ENCODE peak calls at places on chromosomes 13 and 19, in four cellular contexts. T, J, D and R are unnamed samples.

GRCh38 chr13:107365466-107366215 is 797.7 kb upstream of the ARGLU1 start:
- DNase-seq in T (no peak), J (no peak), D (no peak), R (no peak)

GRCh38 chr19:47283405-47284059 is 8.8 kb downstream of the INAFM1 start:
- DNase-seq in T (no peak), J (no peak), D (no peak), R (no peak)

GRCh38 chr19:18470153-18470552 is 32.2 kb upstream of the ISYNA1 start:
- DNase-seq in T (no peak), J (peak; percentile 56), D (no peak), R (peak; percentile 74)

GRCh38 chr19:1247747-1248453 is 483 bp upstream of the MIDN start:
- DNase-seq in T (peak; percentile 90), J (peak; percentile 67), D (peak; percentile 73), R (no peak)

GRCh38 chr19:22945560-22945959 is 57.4 kb downstream of the ZNF728 start:
- DNase-seq in T (no peak), J (peak; percentile 36), D (no peak), R (no peak)

GRCh38 chr13:45807520-45808099 is 43.9 kb downstream of the SIAH3 start:
- DNase-seq in T (no peak), J (peak; percentile 56), D (peak; percentile 33), R (peak; percentile 62)

GRCh38 chr13:52848455-52849190 is at the start of gene PCDH8:
- DNase-seq in T (no peak), J (no peak), D (no peak), R (no peak)

GRCh38 chr19:15448778-15449619 is 757 bp downstream of the WIZ start:
- DNase-seq in T (no peak), J (peak; percentile 40), D (no peak), R (peak; percentile 69)

GRCh38 chr19:6732803-6733337 is 4.5 kb downstream of the GPR108 start:
- DNase-seq in T (no peak), J (no peak), D (no peak), R (no peak)

GRCh38 chr13:101332583-101332982 is 83.7 kb downstream of the NALCN start:
- DNase-seq in T (no peak), J (no peak), D (no peak), R (no peak)

GRCh38 chr13:95535243-95535642 is 17.3 kb upstream of the CLDN10 start:
- DNase-seq in T (no peak), J (peak; percentile 26), D (no peak), R (no peak)

GRCh38 chr13:71871844-71872243 is 4.8 kb upstream of the DACH1 start:
- DNase-seq in T (no peak), J (no peak), D (no peak), R (no peak)

GRCh38 chr19:2237051-2237868 is 636 bp downstream of the SF3A2 start:
- DNase-seq in T (no peak), J (no peak), D (no peak), R (no peak)

GRCh38 chr19:7995756-7996155 is 9.7 kb downstream of the ELAVL1 start:
- DNase-seq in T (no peak), J (no peak), D (no peak), R (no peak)

GRCh38 chr13:36915106-36915505 is 4.9 kb downstream of the SMAD9 start:
- DNase-seq in T (no peak), J (no peak), D (no peak), R (no peak)

GRCh38 chr19:13460045-13460444 is 46.2 kb downstream of the CACNA1A start:
- DNase-seq in T (no peak), J (no peak), D (no peak), R (no peak)

GRCh38 chr19:39347332-39348227 is 5.4 kb downstream of the SAMD4B start:
- DNase-seq in T (no peak), J (no peak), D (no peak), R (no peak)

GRCh38 chr19:50381881-50382729 is 2.0 kb upstream of the POLD1 start:
- DNase-seq in T (peak; percentile 66), J (no peak), D (no peak), R (no peak)

GRCh38 chr19:50387176-50387867 is 3.2 kb downstream of the POLD1 start:
- DNase-seq in T (peak; percentile 85), J (no peak), D (no peak), R (no peak)

GRCh38 chr19:50383307-50383851 is 768 bp upstream of the POLD1 start:
- DNase-seq in T (no peak), J (no peak), D (no peak), R (peak; percentile 37)

GRCh38 chr19:50383852-50384684 is at the start of gene POLD1:
- DNase-seq in T (peak; percentile 99), J (peak; percentile 100), D (peak; percentile 100), R (peak; percentile 100)

GRCh38 chr19:50384685-50385535 is 763 bp downstream of the POLD1 start:
- DNase-seq in T (peak; percentile 67), J (no peak), D (no peak), R (no peak)
- TF ChIP-seq CTCF in T (no peak), J (no peak), D (no peak), R (no peak)

DNA sequence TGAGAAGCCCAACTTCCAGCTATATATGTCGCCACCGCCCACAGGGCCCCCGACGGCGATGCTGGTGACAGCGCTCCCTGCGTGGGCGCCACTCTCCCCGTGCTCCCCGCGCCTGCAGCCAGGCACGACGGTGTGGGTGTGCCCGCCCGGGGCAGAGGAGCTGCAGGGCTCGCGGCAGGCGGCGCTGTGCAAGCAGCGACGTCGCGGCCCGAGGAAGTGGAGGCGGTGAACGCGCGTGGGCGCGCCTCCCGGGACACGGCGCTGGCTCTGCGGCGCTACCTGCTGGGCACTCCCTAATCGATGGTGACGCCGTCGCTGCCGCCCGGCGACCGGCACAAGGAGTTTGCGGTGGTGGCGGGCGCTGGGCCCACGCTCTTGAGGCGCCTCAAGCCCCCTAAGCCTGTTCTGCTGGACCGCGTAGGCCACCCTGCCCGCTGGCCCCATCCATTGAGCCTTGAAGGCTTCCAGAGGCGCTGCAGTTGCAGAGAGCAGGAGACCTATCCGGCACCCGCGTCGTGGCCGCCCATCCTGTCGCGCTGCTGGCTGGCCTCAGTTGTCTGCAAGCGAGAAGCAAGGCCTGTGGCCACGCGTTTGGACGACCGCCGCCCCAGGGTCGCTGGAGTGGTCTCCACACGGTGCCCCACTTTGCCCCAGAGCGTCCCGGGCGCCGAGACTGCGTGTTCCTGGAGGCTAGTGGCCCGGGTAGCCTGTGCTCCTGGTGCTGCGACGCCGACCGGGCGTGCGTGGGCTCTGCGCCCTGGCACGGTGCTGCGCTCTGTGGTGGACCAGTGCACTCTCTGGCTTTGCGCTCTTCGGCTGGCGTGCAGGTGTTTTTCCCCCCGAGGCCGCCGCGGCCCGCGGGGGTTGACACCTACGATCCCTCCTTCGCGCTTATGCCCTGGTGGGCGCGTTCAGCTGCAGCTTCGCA is 23.1 kb downstream of the LRFN3 start:
- DNase-seq in T (peak; percentile 88), J (no peak), D (peak; percentile 60), R (peak; percentile 80)
- TF ChIP-seq CTCF in T (peak; percentile 45), J (peak; percentile 19), D (no peak), R (peak; percentile 62)

DNA sequence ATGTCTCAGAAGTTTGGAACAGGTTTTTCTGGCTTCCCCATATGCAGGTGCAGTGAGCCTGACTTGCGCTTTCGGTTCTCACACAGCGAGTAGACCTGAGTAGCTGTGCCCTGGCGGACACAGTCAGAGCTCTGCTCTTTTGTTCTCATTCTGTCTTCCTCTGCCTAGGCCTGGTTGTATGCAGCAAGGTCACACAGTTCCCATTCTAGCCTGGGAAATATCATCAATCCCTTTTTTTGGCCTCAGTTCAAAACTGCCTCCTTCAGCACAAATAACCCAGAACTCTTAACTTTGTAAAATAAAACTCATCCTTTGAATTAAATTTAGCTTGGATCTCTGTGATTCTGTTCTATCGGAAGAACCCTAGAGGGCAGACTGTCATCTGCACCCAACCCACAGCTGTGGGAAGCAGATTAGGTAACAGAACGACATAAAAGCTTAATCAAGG is 10.2 kb downstream of the OXGR1 start:
- DNase-seq in T (peak; percentile 73), J (peak; percentile 69), D (peak; percentile 78), R (peak; percentile 49)
- TF ChIP-seq CTCF in T (peak; percentile 42), J (no peak), D (no peak), R (no peak)

GRCh38 chr19:48501961-48502719 is 9.5 kb downstream of the LMTK3 start:
- DNase-seq in T (peak; percentile 97), J (peak; percentile 69), D (peak; percentile 95), R (peak; percentile 85)
- TF ChIP-seq CTCF in T (no peak), J (no peak), D (no peak), R (no peak)

DNA sequence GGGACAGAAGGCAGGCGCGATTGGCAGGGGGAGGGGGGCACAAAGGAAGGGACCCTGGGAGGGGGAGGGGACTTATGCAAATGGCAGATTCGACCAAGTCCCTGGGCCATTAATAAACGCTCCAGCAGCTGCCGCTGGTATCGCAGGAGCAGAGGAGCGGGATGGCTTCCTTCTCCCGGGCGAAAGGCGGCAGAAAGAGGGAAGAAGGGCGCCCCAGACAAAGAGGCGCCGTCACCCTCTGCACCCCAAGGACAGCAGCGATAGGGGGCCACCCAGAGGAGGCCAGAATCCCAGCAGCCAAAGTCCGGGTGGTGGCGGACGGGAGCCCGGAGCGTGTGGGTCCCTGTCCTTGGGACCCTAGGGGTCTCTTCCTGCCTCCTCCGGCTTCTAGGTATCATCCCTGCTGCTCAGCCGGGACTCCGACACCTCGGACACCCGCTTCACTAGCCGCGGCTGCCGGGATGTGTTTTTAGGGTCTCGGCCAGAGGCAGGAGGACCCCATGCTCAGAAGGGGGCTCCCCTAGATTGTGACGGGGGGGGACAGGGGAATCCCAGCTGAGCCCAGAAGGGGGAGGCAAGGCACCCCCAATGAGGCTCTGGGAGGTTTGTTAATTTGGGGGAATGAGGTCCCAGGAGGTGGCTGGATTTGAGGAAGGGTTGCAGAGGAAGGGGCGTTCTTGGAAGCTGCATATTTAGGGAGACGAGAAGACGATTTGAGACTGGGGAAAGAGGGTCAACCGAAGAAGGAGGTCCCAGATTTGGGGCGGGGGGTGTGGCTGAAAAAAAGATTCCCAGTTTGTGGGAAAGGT is 1.7 kb downstream of the PTPRS start:
- DNase-seq in T (no peak), J (no peak), D (no peak), R (peak; percentile 82)
- TF ChIP-seq CTCF in T (no peak), J (no peak), D (no peak), R (peak; percentile 49)